ENCODE peak calls at places on chromosomes 4 and X, in seven cellular contexts. T is A549, Q is T-helper 2 cell, I is ELF-1, R is stromal cell of bone marrow, X is NT2/D1, O is nephron progenitor cell. D is an unnamed sample.
A peak's percentile ranks its signal among the peaks of the same experiment; 100 is the strongest.

GRCh38 chrX:141176586-141177451 is at the start of gene LDOC1:
- DNase-seq in T (peak; percentile 53), Q (peak; percentile 54), I (peak; percentile 89), R (peak; percentile 45), X (peak; percentile 49), O (peak; percentile 91), D (peak; percentile 76)

GRCh38 chrX:1386338-1387127 is 5.4 kb downstream of the SLC25A6 start:
- DNase-seq in T (no peak), Q (no peak), I (peak; percentile 5), R (no peak), X (no peak), O (no peak), D (no peak)

GRCh38 chr4:8595237-8596087 is 2.9 kb downstream of the CPZ start:
- DNase-seq in T (no peak), Q (no peak), I (no peak), R (no peak), X (no peak), O (no peak), D (no peak)

GRCh38 chr4:46441116-46441859 is 51.4 kb upstream of the GABRA2 start:
- DNase-seq in T (no peak), Q (no peak), I (no peak), R (no peak), X (no peak), O (no peak), D (peak; percentile 30)

GRCh38 chrX:56615282-56615681 is 51.9 kb downstream of the UBQLN2 start:
- DNase-seq in T (no peak), Q (no peak), I (no peak), R (no peak), X (no peak), O (no peak), D (no peak)

GRCh38 chrX:100721328-100721727 is 10.6 kb downstream of the SYTL4 start:
- DNase-seq in T (no peak), Q (no peak), I (no peak), R (no peak), X (no peak), O (no peak), D (no peak)

GRCh38 chrX:16587776-16588175 is 62.2 kb upstream of the S100G start:
- DNase-seq in T (no peak), Q (no peak), I (no peak), R (no peak), X (no peak), O (no peak), D (no peak)

GRCh38 chr4:68175562-68176155 is 46.0 kb upstream of the TMPRSS11F start:
- DNase-seq in T (peak; percentile 10), Q (no peak), I (peak; percentile 32), R (peak; percentile 49), X (peak; percentile 28), O (peak; percentile 57), D (peak; percentile 46)

GRCh38 chr4:39044947-39045734 is 12.9 kb upstream of the TMEM156 start:
- DNase-seq in T (no peak), Q (peak; percentile 18), I (peak; percentile 47), R (no peak), X (no peak), O (peak; percentile 54), D (no peak)

GRCh38 chr4:23999714-24000113 is 109.9 kb upstream of the PPARGC1A start:
- DNase-seq in T (no peak), Q (no peak), I (no peak), R (no peak), X (no peak), O (no peak), D (no peak)

GRCh38 chr4:160580581-160580980 is 1477.7 kb downstream of the RAPGEF2 start:
- DNase-seq in T (no peak), Q (no peak), I (no peak), R (no peak), X (no peak), O (no peak), D (peak; percentile 6)

GRCh38 chr4:148447672-148448071 is 5.5 kb upstream of the NR3C2 start:
- DNase-seq in T (no peak), Q (no peak), I (no peak), R (no peak), X (no peak), O (no peak), D (peak; percentile 32)

D was measured in H4.